ENCODE peak calls at places on chromosomes 13 and 19, in four cellular contexts. F is spleen, R is breast epithelium, I is IMR-90. K is an unnamed sample. For H3K4me1, the result is how much of the 10 kb centered on the place peaks cover.

GRCh38 chr13:38341149-38341692 is 8.4 kb upstream of the UFM1 start:
- DNase-seq in I (no peak), R (no peak), F (no peak), K (no peak)

GRCh38 chr19:13849991-13850909 is 26.7 kb upstream of the NANOS3 start:
- DNase-seq in R (peak), F (peak), I (peak), K (peak)

GRCh38 chr19:10719466-10719961 is 1.6 kb downstream of the DNM2 start:
- DNase-seq in I (no peak), F (no peak), R (no peak), K (no peak)

GRCh38 chr13:77331421-77331820 is 4.5 kb upstream of the MYCBP2 start:
- DNase-seq in I (no peak), F (no peak), R (no peak), K (no peak)

GRCh38 chr13:45412274-45413049 is 5.7 kb downstream of the SLC25A30 start:
- DNase-seq in I (peak), F (no peak), R (no peak), K (no peak)

GRCh38 chr19:51000426-51000825 is 978 bp downstream of the KLK8 start:
- DNase-seq in R (no peak), F (no peak), I (no peak), K (no peak)

GRCh38 chr13:32504263-32504662 is 34.3 kb downstream of the N4BP2L2 start:
- DNase-seq in R (no peak), I (no peak), F (no peak), K (no peak)

GRCh38 chr19:48641850-48642249 is 4.1 kb downstream of the CA11 start:
- DNase-seq in R (no peak), I (no peak), F (no peak), K (no peak)

GRCh38 chr19:44748426-44749254 is at the start of gene BCL3:
- DNase-seq in I (no peak), F (peak), R (peak), K (no peak)

GRCh38 chr13:99374169-99374991 is 67.2 kb upstream of the GPR183 start:
- DNase-seq in F (peak), R (no peak), I (no peak), K (no peak)

GRCh38 chr13:73300718-73301425 is 242.1 kb downstream of the KLF5 start:
- DNase-seq in I (no peak), R (no peak), F (no peak), K (no peak)

GRCh38 chr19:57016076-57016475 is 103.7 kb upstream of the USP29 start:
- DNase-seq in F (no peak), I (no peak), R (no peak), K (no peak)

GRCh38 chr19:36136975-36137686 is 2.7 kb upstream of the CAPNS1 start:
- DNase-seq in I (peak), F (no peak), R (peak), K (no peak)

GRCh38 chr19:51441410-51442390 is 16.6 kb downstream of the SIGLEC8 start:
- DNase-seq in F (peak), R (no peak), I (no peak), K (no peak)

GRCh38 chr19:29586401-29586800 is 19.7 kb upstream of the POP4 start:
- DNase-seq in R (peak), F (no peak), I (no peak), K (no peak)

GRCh38 chr13:99431927-99432636 is 69.2 kb upstream of the TM9SF2 start:
- DNase-seq in R (no peak), I (no peak), F (no peak), K (no peak)

GRCh38 chr13:51603716-51604115 is 19.5 kb downstream of the WDFY2 start:
- DNase-seq in F (no peak), I (no peak), R (no peak), K (no peak)

GRCh38 chr13:30924321-30924720 is 8.1 kb upstream of the TEX26 start:
- DNase-seq in F (no peak), R (no peak), I (no peak), K (no peak)

GRCh38 chr19:43780706-43781525 is at the start of gene KCNN4:
- DNase-seq in I (peak), R (no peak), F (peak), K (no peak)

GRCh38 chr19:11949201-11949600 is 15.6 kb upstream of the ZNF763 start:
- DNase-seq in R (no peak), I (peak), F (no peak), K (no peak)

GRCh38 chr19:4877753-4878490 is 10.5 kb upstream of the PLIN3 start:
- DNase-seq in R (no peak), F (peak), I (no peak), K (no peak)

GRCh38 chr13:70668983-70669382 is 560.7 kb upstream of the KLHL1 start:
- DNase-seq in F (no peak), I (no peak), R (no peak), K (no peak)

GRCh38 chr13:75299913-75300862 is 181.8 kb downstream of the TBC1D4 start:
- DNase-seq in F (no peak), R (no peak), I (peak), K (no peak)

GRCh38 chr13:52353116-52353718 is 52.8 kb downstream of the THSD1 start:
- DNase-seq in I (peak), R (no peak), F (no peak), K (no peak)

GRCh38 chr19:29478578-29479565 is 46.9 kb upstream of the VSTM2B start:
- DNase-seq in R (no peak), F (no peak), I (no peak), K (no peak)

GRCh38 chr13:30742896-30743295 is 7.6 kb downstream of the ALOX5AP start:
- DNase-seq in I (no peak), R (no peak), F (no peak), K (no peak)

GRCh38 chr13:53151692-53152421 is 123.2 kb downstream of the OLFM4 start:
- DNase-seq in I (peak), F (no peak), R (no peak), K (no peak)

GRCh38 chr13:82076421-82076820 is 1735.5 kb upstream of the SPRY2 start:
- DNase-seq in I (no peak), F (no peak), R (no peak), K (no peak)

GRCh38 chr13:67752741-67753140 is 522.6 kb upstream of the PCDH9 start:
- DNase-seq in F (no peak), I (no peak), R (no peak), K (no peak)

GRCh38 chr19:48540110-48540509 is 11.9 kb upstream of the SULT2B1 start:
- DNase-seq in R (no peak), I (no peak), F (no peak), K (no peak)

GRCh38 chr13:111920932-111921705 is 145.8 kb upstream of the SOX1 start:
- DNase-seq in I (no peak), F (peak), R (no peak), K (no peak)

DNA sequence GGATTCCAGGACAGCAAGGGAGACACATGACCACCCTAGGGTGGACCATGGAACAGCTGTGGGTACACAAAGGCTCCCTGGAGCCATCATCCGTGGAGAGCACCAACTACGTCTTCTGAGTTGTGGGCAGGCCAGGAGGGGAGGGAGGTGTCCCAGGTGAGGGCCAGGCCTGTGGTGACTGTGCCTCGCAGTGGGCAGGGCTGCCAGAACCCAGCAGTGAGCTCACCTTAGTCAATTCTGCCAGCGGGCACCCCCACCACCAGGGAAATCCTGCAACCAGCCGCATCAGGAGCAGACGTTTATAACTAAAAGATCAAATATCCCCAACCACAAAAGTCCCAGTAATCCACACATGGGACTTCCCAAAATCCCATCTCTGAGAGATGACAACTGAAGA is 19.6 kb downstream of the ELL start:
- DNase-seq in F (peak), R (no peak), I (no peak), K (no peak)
- H3K4me1 ChIP-seq in F (half or more), R (under half), I (under half), K (half or more)

DNA sequence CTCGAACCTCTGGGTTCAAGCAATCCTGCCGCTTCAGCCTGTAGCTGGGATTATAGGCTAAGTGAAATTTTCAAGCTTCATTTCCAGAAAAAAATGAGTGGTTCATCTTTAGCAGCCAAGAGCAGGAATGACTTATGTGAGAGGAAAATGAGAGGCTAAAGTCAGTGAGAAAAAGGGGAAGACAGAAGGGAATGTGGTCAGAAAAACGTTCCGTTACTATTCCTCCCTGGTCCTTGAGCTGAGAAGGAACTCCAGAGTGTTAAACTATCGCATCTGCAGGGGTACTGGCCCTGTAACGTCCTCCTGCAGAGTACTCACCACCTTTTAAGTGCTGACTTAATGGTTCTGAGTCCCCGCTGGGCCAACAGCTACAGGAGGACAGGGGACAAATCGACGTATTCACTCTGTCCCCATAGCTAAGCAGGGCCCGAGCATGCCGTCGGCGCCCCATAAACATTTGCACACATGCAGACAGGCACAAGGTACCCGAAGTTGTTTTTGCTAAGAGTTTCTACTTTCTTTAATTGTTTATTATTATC is 88.1 kb downstream of the FLT1 start:
- DNase-seq in R (no peak), F (no peak), I (no peak), K (no peak)
- H3K4me1 ChIP-seq in R (under half), F (under half), I (under half), K (under half)

GRCh38 chr19:6276447-6276846 is 3.3 kb downstream of the MLLT1 start:
- DNase-seq in R (no peak), I (peak), F (no peak), K (peak)
- H3K4me1 ChIP-seq in R (half or more), I (half or more), F (half or more), K (under half)

DNA sequence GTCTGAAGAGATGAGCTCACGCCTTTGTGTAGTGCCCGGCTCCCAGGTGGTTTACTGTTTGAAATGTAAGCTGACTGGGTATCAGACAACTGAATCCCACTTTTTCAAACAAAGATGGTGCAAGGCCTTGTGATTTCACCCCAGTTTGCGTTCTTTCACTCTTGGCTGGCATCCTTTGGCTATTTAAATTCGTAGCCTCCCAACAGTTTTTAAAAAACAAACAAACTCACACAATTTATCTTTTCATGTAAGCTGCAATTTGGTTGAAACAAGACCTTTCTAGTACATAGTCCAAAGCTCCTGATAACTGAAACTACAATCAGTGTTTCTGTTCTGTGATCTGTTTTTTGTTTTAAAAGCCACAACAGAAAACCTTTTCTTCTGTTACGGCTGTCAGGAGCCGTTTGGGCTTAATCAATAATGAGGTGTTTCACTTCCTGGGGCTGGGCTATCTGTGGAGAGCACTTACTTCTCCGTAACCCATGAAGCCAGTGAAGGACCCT is 65.1 kb upstream of the NPAS1 start:
- DNase-seq in I (no peak), F (no peak), R (no peak), K (no peak)
- H3K4me1 ChIP-seq in I (under half), F (half or more), R (under half), K (under half)

GRCh38 chr13:40208517-40208916 is 457.9 kb downstream of the FOXO1 start:
- DNase-seq in I (no peak), R (no peak), F (no peak), K (no peak)

GRCh38 chr13:40205771-40206240 is 460.6 kb downstream of the FOXO1 start:
- DNase-seq in F (no peak), R (no peak), I (no peak), K (no peak)

GRCh38 chr13:40204246-40204645 is 462.2 kb downstream of the FOXO1 start:
- DNase-seq in R (no peak), I (no peak), F (no peak), K (no peak)

GRCh38 chr13:40207110-40207478 is 459.3 kb downstream of the FOXO1 start:
- DNase-seq in R (no peak), F (no peak), I (no peak), K (no peak)

DNA sequence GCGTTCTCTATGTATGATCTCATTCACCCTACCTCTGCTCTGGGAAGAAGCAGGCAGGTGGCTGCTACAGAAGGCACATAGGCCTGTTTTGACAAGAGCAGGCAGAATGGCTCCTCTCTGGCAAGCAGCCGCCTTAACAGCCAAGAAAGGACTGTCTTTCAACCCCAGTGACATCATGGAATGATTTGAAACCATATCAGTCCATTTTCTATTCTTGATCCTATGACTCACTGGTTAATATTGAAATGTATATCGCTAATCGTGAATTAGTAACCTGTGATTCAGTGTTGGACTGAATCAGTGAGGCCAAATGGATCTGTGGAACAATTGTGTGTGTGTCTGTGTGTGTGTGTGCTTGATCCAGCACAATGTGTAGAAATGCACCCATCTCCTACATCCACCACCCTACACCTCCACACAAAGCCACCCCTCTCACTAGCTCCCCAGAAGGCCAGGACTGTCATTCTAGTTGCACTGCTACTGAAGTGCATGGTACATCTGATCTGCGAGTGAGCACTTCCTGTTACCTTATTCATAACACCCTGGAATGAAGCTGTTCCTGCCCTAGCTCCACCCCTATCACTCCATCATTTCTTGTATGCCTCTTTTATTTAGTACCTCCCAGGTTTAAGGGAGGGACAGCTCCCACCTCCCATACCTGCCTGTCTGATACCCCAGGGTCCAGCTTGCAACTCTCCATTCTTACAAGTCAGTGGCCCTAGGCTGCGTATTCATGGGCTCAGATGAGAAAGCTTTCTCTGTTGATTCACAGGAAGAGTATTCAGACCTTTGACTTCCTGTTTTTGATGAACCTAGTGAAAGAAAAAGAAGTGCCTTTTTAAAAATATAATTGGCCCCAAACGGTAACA is 460.0 kb downstream of the FOXO1 start:
- DNase-seq in R (no peak), F (no peak), I (peak), K (no peak)
- H3K4me1 ChIP-seq in R (under half), F (under half), I (under half), K (under half)

DNA sequence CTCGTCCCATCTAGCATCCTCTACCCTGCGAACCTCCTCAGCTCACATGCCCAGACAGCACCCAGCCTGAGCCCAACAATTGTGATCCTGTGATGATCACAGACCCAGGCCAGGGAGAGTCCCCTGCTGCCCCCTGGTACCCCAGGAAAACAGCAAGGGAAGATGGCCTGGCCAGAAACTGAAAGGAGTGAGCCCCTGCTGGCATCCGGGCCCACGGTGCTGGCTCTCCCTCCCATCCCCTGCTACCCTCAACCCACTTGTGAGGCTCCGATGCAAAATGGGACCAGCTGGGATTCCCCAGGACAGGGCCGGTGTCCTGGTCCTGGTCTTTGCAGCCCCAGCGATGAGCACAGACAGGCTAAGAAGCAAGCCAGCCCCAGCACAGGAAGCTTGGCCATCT is 14.1 kb downstream of the RANBP3 start:
- DNase-seq in F (peak), I (no peak), R (no peak), K (no peak)
- H3K4me1 ChIP-seq in F (half or more), I (half or more), R (under half), K (half or more)

GRCh38 chr13:33645591-33646554 is 172.1 kb upstream of the RFC3 start:
- DNase-seq in R (no peak), F (no peak), I (no peak), K (no peak)
- H3K4me1 ChIP-seq in R (under half), F (under half), I (under half), K (under half)